ENCODE peak calls at places on chromosomes 7 and 10, in four cellular contexts. A, P, G and H are unnamed samples.

GRCh38 chr7:23261843-23262452 is 15.4 kb downstream of the GPNMB start:
- DNase-seq in A (peak; percentile 62), P (peak; percentile 72), G (peak; percentile 76), H (peak; percentile 38)

GRCh38 chr10:47020491-47020890 is 109.3 kb downstream of the PTPN20 start:
- DNase-seq in A (no peak), P (no peak), G (no peak), H (no peak)

GRCh38 chr10:13658864-13659685 is 72.3 kb downstream of the PRPF18 start:
- DNase-seq in A (peak; percentile 51), P (no peak), G (no peak), H (no peak)

GRCh38 chr7:105885386-105886111 is 9.2 kb upstream of the ATXN7L1 start:
- DNase-seq in A (no peak), P (peak; percentile 4), G (no peak), H (peak; percentile 15)

GRCh38 chr10:119281581-119282071 is 74.3 kb downstream of the GRK5 start:
- DNase-seq in A (peak; percentile 71), P (peak; percentile 51), G (no peak), H (no peak)

GRCh38 chr7:82164410-82164809 is 279.2 kb downstream of the CACNA2D1 start:
- DNase-seq in A (no peak), P (no peak), G (no peak), H (no peak)

GRCh38 chr7:156113733-156114132 is 301.5 kb upstream of the SHH start:
- DNase-seq in A (no peak), P (no peak), G (no peak), H (no peak)

GRCh38 chr10:128567561-128567960 is 441.3 kb upstream of the MKI67 start:
- DNase-seq in A (no peak), P (no peak), G (no peak), H (no peak)

GRCh38 chr7:150322114-150322832 is 882 bp upstream of the LRRC61 start:
- DNase-seq in A (no peak), P (no peak), G (peak; percentile 94), H (peak; percentile 28)

GRCh38 chr7:129351320-129351719 is 82.9 kb upstream of the STRIP2 start:
- DNase-seq in A (no peak), P (no peak), G (no peak), H (no peak)

GRCh38 chr10:35336921-35337741 is 822 bp downstream of the CCNY start:
- DNase-seq in A (no peak), P (no peak), G (peak; percentile 35), H (no peak)

GRCh38 chr10:29841724-29842649 is 207.2 kb upstream of the SVIL start:
- DNase-seq in A (no peak), P (peak; percentile 36), G (no peak), H (no peak)

GRCh38 chr10:97188234-97188847 is 2.6 kb upstream of the SLIT1 start:
- DNase-seq in A (peak; percentile 48), P (no peak), G (no peak), H (no peak)

GRCh38 chr10:60942604-60943269 is 1.2 kb downstream of the RHOBTB1 start:
- DNase-seq in A (peak; percentile 75), P (peak; percentile 52), G (peak; percentile 88), H (no peak)

GRCh38 chr10:128116187-128116586 is 10.0 kb downstream of the MKI67 start:
- DNase-seq in A (no peak), P (no peak), G (no peak), H (no peak)

GRCh38 chr10:49579621-49580020 is 30.5 kb upstream of the SLC18A3 start:
- DNase-seq in A (no peak), P (no peak), G (no peak), H (no peak)